ENCODE peak calls at places on chromosomes 11 and 22, in six cellular contexts. R is CD8-positive, alpha-beta T cell; V is PC-3; S is cardiac fibroblast; I is heart left ventricle; H is pancreas. M is an unnamed sample.

GRCh38 chr22:23754980-23755636 is 883 bp upstream of the VPREB3 start:
- DNase-seq in R (no peak), V (no peak), S (peak), I (no peak), H (no peak), M (no peak)

GRCh38 chr22:46286006-46286405 is 10.7 kb upstream of the GTSE1 start:
- DNase-seq in R (no peak), V (no peak), S (no peak), I (no peak), H (no peak), M (no peak)

GRCh38 chr11:4862447-4863236 is 13.6 kb upstream of the OR51S1 start:
- DNase-seq in R (no peak), V (no peak), S (no peak), I (no peak), H (no peak), M (no peak)

GRCh38 chr22:37275134-37275533 is 7.2 kb upstream of the CYTH4 start:
- DNase-seq in R (no peak), V (no peak), S (no peak), I (no peak), H (no peak), M (no peak)

GRCh38 chr22:23302171-23303002 is 122.1 kb downstream of the BCR start:
- DNase-seq in R (no peak), V (no peak), S (peak), I (no peak), H (no peak), M (no peak)

GRCh38 chr11:12019337-12019736 is 10.9 kb upstream of the DKK3 start:
- DNase-seq in R (no peak), V (no peak), S (no peak), I (no peak), H (no peak), M (no peak)

GRCh38 chr11:57649826-57650738 is at the start of gene YPEL4:
- DNase-seq in R (peak), V (peak), S (peak), I (no peak), H (no peak), M (peak)

GRCh38 chr11:88482871-88483301 is 145.3 kb upstream of the CTSC start:
- DNase-seq in R (no peak), V (peak), S (peak), I (no peak), H (no peak), M (peak)

GRCh38 chr11:64516226-64516625 is 74.8 kb upstream of the SLC22A12 start:
- DNase-seq in R (no peak), V (no peak), S (no peak), I (no peak), H (no peak), M (no peak)

GRCh38 chr22:46267431-46268279 is at the start of gene TTC38:
- DNase-seq in R (peak), V (peak), S (peak), I (peak), H (peak), M (peak)

GRCh38 chr22:26273011-26273675 is 103.9 kb downstream of the SEZ6L start:
- DNase-seq in R (no peak), V (no peak), S (no peak), I (no peak), H (no peak), M (no peak)

GRCh38 chr11:68525930-68526329 is 65.4 kb downstream of the PPP6R3 start:
- DNase-seq in R (no peak), V (peak), S (peak), I (no peak), H (no peak), M (peak)

GRCh38 chr11:35523351-35523768 is 2.1 kb downstream of the PAMR1 start:
- DNase-seq in R (no peak), V (no peak), S (peak), I (no peak), H (no peak), M (no peak)

GRCh38 chr11:23288001-23288783 is 427.9 kb upstream of the CCDC179 start:
- DNase-seq in R (no peak), V (peak), S (peak), I (no peak), H (no peak), M (peak)

GRCh38 chr22:36732609-36733008 is 29.1 kb upstream of the CACNG2 start:
- DNase-seq in R (no peak), V (no peak), S (no peak), I (no peak), H (no peak), M (no peak)

GRCh38 chr11:129320485-129320884 is 55.2 kb upstream of the BARX2 start:
- DNase-seq in R (no peak), V (peak), S (no peak), I (no peak), H (no peak), M (peak)

GRCh38 chr22:45208993-45209838 is 31.5 kb downstream of the KIAA0930 start:
- DNase-seq in R (no peak), V (peak), S (peak), I (peak), H (no peak), M (peak)

GRCh38 chr11:69409812-69410645 is 71.4 kb upstream of the LINC01488 start:
- DNase-seq in R (no peak), V (no peak), S (no peak), I (no peak), H (no peak), M (no peak)

GRCh38 chr11:120648706-120649250 is 137.2 kb downstream of the GRIK4 start:
- DNase-seq in R (no peak), V (no peak), S (no peak), I (no peak), H (no peak), M (no peak)

GRCh38 chr11:30346068-30346688 is 23.3 kb downstream of the ARL14EP start:
- DNase-seq in R (no peak), V (peak), S (peak), I (no peak), H (no peak), M (peak)

GRCh38 chr22:33837806-33838205 is 82.5 kb downstream of the LARGE1 start:
- DNase-seq in R (no peak), V (no peak), S (no peak), I (no peak), H (no peak), M (no peak)

GRCh38 chr11:22454461-22454860 is 116.3 kb downstream of the SLC17A6 start:
- DNase-seq in R (no peak), V (no peak), S (no peak), I (no peak), H (no peak), M (no peak)

GRCh38 chr22:44496844-44497217 is 1.2 kb downstream of the RTL6 start:
- DNase-seq in R (no peak), V (no peak), S (no peak), I (no peak), H (peak), M (no peak)

GRCh38 chr11:37957717-37958116 is 1359.7 kb upstream of the RAG2 start:
- DNase-seq in R (no peak), V (no peak), S (no peak), I (no peak), H (no peak), M (no peak)

GRCh38 chr11:92552942-92553341 is 328.3 kb downstream of the FAT3 start:
- DNase-seq in R (no peak), V (peak), S (peak), I (no peak), H (no peak), M (peak)

GRCh38 chr11:122559734-122560382 is 95.7 kb upstream of the UBASH3B start:
- DNase-seq in R (no peak), V (peak), S (peak), I (no peak), H (no peak), M (peak)

GRCh38 chr11:122253541-122254317 is 137.7 kb upstream of the BLID start:
- DNase-seq in R (no peak), V (no peak), S (peak), I (no peak), H (peak), M (peak)

GRCh38 chr11:46381046-46381835 is at the start of gene MDK:
- DNase-seq in R (no peak), V (no peak), S (no peak), I (no peak), H (no peak), M (no peak)

GRCh38 chr22:40281717-40282116 is 64.6 kb upstream of the ADSL start:
- DNase-seq in R (no peak), V (no peak), S (no peak), I (no peak), H (no peak), M (peak)

DNA sequence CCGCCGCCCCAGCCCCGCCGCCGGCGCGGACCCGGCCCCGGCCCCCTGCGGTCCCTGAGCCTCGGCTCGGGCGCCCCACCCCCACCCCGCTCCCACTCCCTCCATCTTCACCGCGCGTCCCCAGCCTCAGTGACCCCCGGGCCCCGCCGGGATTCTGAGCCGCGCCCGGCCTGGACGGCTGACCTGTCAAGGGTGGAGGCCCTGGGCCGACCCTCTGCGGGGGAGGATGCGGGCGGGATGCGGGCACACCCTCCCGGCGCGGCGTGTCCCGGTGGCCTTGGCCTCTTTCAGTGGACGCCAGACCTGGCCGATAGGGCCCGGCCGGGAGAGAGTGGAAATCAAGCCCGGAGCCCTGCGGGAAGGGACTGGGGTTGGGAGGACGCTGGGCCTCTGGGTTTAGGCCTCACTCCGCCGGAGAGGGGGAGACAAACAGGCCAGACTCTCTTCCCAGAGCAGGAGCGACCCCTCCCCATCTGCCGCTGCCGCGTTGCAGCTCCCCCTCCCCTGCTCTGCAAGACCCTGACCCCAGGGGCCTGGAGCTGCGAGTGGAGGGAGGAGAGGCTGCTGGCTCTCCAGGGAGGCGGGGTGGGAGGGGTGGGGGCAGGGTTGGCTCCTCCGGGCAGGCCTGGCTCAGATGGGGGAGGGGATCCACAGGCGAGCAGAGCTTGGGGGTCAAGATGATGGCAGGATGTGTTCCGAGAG is 525 bp downstream of the MAPK8IP2 start:
- DNase-seq in R (no peak), V (no peak), S (no peak), I (no peak), H (peak), M (no peak)
- H3K4me3 ChIP-seq in R (no peak), V (no peak), S (no peak), I (peak), H (peak), M (no peak)

GRCh38 chr11:67506426-67507032 is 1.4 kb upstream of the PITPNM1 start:
- DNase-seq in R (no peak), V (no peak), S (no peak), I (no peak), H (peak), M (no peak)
- H3K4me3 ChIP-seq in R (no peak), V (peak), S (no peak), I (no peak), H (peak), M (no peak)

GRCh38 chr11:72643547-72643946 is 30.7 kb downstream of the PDE2A start:
- DNase-seq in R (no peak), V (peak), S (peak), I (no peak), H (no peak), M (peak)
- H3K4me3 ChIP-seq in R (no peak), V (peak), S (no peak), I (no peak), H (no peak), M (no peak)

GRCh38 chr11:117794772-117795629 is 2.0 kb downstream of the DSCAML1 start:
- DNase-seq in R (no peak), V (no peak), S (no peak), I (no peak), H (no peak), M (no peak)

GRCh38 chr11:117795726-117796455 is 1.1 kb downstream of the DSCAML1 start:
- DNase-seq in R (no peak), V (no peak), S (no peak), I (no peak), H (no peak), M (peak)

GRCh38 chr11:117799634-117800033 is 2.6 kb upstream of the DSCAML1 start:
- DNase-seq in R (no peak), V (no peak), S (no peak), I (no peak), H (no peak), M (no peak)

GRCh38 chr11:117794144-117794543 is 2.9 kb downstream of the DSCAML1 start:
- DNase-seq in R (no peak), V (no peak), S (no peak), I (no peak), H (no peak), M (no peak)

GRCh38 chr11:117796456-117797428 is at the start of gene DSCAML1:
- DNase-seq in R (peak), V (no peak), S (no peak), I (no peak), H (no peak), M (peak)
- H3K4me3 ChIP-seq in R (peak), V (no peak), S (no peak), I (peak), H (peak), M (no peak)

GRCh38 chr11:306645-307371 is 808 bp upstream of the IFITM2 start:
- DNase-seq in R (no peak), V (no peak), S (no peak), I (peak), H (no peak), M (no peak)

GRCh38 chr11:303359-303758 is 4.0 kb upstream of the IFITM5 start:
- DNase-seq in R (no peak), V (no peak), S (no peak), I (no peak), H (no peak), M (no peak)

GRCh38 chr11:305834-306211 is 1.8 kb upstream of the IFITM2 start:
- DNase-seq in R (no peak), V (no peak), S (no peak), I (no peak), H (no peak), M (no peak)

GRCh38 chr11:304061-304506 is 3.5 kb upstream of the IFITM2 start:
- DNase-seq in R (no peak), V (no peak), S (no peak), I (no peak), H (peak), M (no peak)

GRCh38 chr11:304915-305833 is 2.4 kb upstream of the IFITM2 start:
- DNase-seq in R (peak), V (peak), S (peak), I (peak), H (no peak), M (peak)
- H3K4me3 ChIP-seq in R (no peak), V (no peak), S (no peak), I (no peak), H (no peak), M (no peak)

GRCh38 chr22:50313600-50313999 is 6.2 kb upstream of the PLXNB2 start:
- DNase-seq in R (no peak), V (no peak), S (no peak), I (no peak), H (no peak), M (no peak)
- H3K4me3 ChIP-seq in R (peak), V (no peak), S (no peak), I (no peak), H (no peak), M (no peak)

GRCh38 chr11:74465291-74465708 is 2.0 kb downstream of the KCNE3 start:
- DNase-seq in R (no peak), V (peak), S (no peak), I (no peak), H (no peak), M (peak)

GRCh38 chr11:74468058-74468457 is 709 bp upstream of the KCNE3 start:
- DNase-seq in R (no peak), V (no peak), S (no peak), I (no peak), H (no peak), M (no peak)

GRCh38 chr11:74468521-74469280 is 1.4 kb upstream of the KCNE3 start:
- DNase-seq in R (no peak), V (no peak), S (peak), I (no peak), H (no peak), M (no peak)

GRCh38 chr11:74464746-74465145 is 2.6 kb downstream of the KCNE3 start:
- DNase-seq in R (no peak), V (no peak), S (no peak), I (no peak), H (no peak), M (no peak)

GRCh38 chr11:74466916-74467885 is at the start of gene KCNE3:
- DNase-seq in R (no peak), V (no peak), S (peak), I (peak), H (peak), M (no peak)
- H3K4me3 ChIP-seq in R (no peak), V (peak), S (peak), I (peak), H (peak), M (peak)

DNA sequence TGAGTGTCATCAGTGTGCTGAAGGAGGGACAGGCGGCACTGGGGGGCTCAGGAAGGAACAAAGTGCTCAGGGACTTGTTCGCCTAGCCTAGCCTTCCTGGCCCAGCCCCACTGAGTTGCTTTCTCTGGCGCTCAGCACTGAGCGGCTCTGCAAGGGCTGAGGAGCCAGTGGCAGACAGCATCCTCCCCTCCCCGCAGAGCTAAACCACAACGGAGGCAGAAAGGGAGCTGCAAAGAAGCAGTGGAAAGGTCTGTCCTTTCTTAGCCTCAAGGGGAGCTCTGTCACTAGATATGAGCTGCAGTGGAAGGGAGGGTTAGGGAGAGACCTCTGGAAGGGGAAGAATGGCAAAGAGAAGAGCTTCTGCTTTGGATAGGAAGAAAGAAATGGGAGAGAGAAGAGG is 89.7 kb upstream of the PHOX2A start:
- DNase-seq in R (peak), V (no peak), S (no peak), I (no peak), H (no peak), M (no peak)
- H3K4me3 ChIP-seq in R (no peak), V (no peak), S (no peak), I (no peak), H (no peak), M (no peak)

DNA sequence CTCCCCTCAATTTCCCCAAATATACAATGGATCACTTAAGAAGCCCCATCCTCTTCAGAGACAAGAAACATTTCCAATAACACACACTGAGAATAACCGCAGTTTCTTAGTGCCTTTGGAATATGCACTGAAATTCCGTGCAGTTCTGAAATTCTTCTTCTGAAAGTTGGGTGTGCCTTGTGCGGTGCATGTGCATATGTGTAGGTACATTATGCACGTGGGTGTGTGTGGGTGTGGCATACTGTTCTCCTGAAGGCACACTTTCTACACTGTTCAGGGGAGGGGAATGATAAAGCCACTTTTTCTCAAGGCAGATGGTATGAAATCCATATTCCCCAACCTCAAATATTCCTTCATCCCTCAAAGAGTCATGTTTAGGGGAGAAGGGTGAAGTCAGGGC is 1.7 kb downstream of the EXPH5 start:
- DNase-seq in R (no peak), V (no peak), S (no peak), I (no peak), H (no peak), M (peak)
- H3K4me3 ChIP-seq in R (no peak), V (peak), S (no peak), I (no peak), H (no peak), M (peak)

DNA sequence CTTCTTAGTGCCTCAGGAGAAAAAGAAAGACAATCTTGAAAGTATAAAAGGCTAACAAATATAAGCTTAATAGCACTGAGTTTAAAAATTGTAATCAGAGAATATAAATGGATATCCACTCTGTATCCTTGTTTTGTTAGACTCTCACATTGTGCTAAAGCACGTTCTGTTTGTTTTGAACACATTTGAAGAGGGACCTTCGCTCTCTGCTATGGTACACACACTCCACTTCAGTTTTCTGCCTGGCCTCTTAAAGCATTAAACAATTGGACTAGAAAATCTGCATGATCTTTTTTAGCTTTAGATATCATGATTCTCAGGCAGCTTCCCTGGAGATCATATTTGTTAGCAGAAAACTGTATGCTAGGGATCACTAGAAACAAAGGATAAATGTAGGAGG is 40.3 kb upstream of the PGR start:
- DNase-seq in R (no peak), V (no peak), S (no peak), I (no peak), H (no peak), M (no peak)
- H3K4me3 ChIP-seq in R (no peak), V (no peak), S (no peak), I (no peak), H (no peak), M (no peak)

M was measured in epithelial cell of esophagus.